ENCODE peak calls at places on chromosomes 12 and 14, in nine cellular contexts. I, G, F, J, A, U, Y, L and H are unnamed samples.

GRCh38 chr12:70828391-70828790 is 92.1 kb downstream of the PTPRR start:
- DNase-seq in I (no peak), G (no peak), F (no peak), J (no peak), A (no peak), U (no peak), Y (peak), L (peak), H (no peak)

GRCh38 chr14:76918176-76918750 is 92.1 kb downstream of the LRRC74A start:
- DNase-seq in I (peak), G (no peak), F (peak), J (peak), A (peak), U (peak), Y (peak), L (no peak), H (no peak)

GRCh38 chr12:11688379-11688778 is 38.9 kb downstream of the ETV6 start:
- DNase-seq in I (no peak), G (no peak), F (no peak), J (no peak), A (no peak), U (no peak), Y (no peak), L (no peak), H (no peak)

GRCh38 chr14:83491091-83491490 is 1957.4 kb upstream of the SEL1L start:
- DNase-seq in I (no peak), G (no peak), F (no peak), J (no peak), A (no peak), U (no peak), Y (no peak), L (no peak), H (no peak)

GRCh38 chr12:113413488-113413939 is 8.7 kb upstream of the SDSL start:
- DNase-seq in I (no peak), G (no peak), F (no peak), J (no peak), A (peak), U (peak), Y (no peak), L (no peak), H (no peak)

GRCh38 chr12:67034110-67034879 is 234.9 kb upstream of the CAND1 start:
- DNase-seq in I (no peak), G (no peak), F (no peak), J (no peak), A (no peak), U (no peak), Y (peak), L (peak), H (no peak)

GRCh38 chr14:105841022-105842009 is 314.9 kb downstream of the TMEM121 start:
- DNase-seq in I (no peak), G (peak), F (no peak), J (no peak), A (no peak), U (no peak), Y (no peak), L (no peak), H (no peak)

GRCh38 chr12:90938451-90938850 is 16.5 kb downstream of the CCER1 start:
- DNase-seq in I (no peak), G (no peak), F (no peak), J (no peak), A (no peak), U (no peak), Y (peak), L (peak), H (no peak)

GRCh38 chr12:110533607-110534006 is 31.5 kb downstream of the RAD9B start:
- DNase-seq in I (no peak), G (no peak), F (no peak), J (no peak), A (no peak), U (no peak), Y (no peak), L (no peak), H (no peak)

GRCh38 chr12:70321182-70321581 is 44.9 kb upstream of the KCNMB4 start:
- DNase-seq in I (no peak), G (no peak), F (no peak), J (no peak), A (no peak), U (no peak), Y (no peak), L (no peak), H (no peak)

GRCh38 chr14:99412122-99413061 is 68.3 kb downstream of the SETD3 start:
- DNase-seq in I (no peak), G (peak), F (no peak), J (no peak), A (no peak), U (no peak), Y (peak), L (no peak), H (no peak)

GRCh38 chr12:88897723-88898122 is 317.5 kb upstream of the KITLG start:
- DNase-seq in I (no peak), G (no peak), F (no peak), J (no peak), A (no peak), U (peak), Y (peak), L (no peak), H (no peak)

GRCh38 chr12:72035625-72036024 is 97.0 kb downstream of the TPH2 start:
- DNase-seq in I (no peak), G (peak), F (no peak), J (no peak), A (no peak), U (no peak), Y (no peak), L (no peak), H (no peak)

GRCh38 chr12:44465139-44465538 is 411.0 kb downstream of the NELL2 start:
- DNase-seq in I (no peak), G (no peak), F (no peak), J (no peak), A (no peak), U (no peak), Y (no peak), L (no peak), H (no peak)
- TF ChIP-seq CTCF in I (peak), G (peak), F (no peak), J (no peak), A (no peak), U (no peak), Y (no peak), L (no peak), H (no peak)

GRCh38 chr12:51819851-51820720 is 28.4 kb downstream of the FIGNL2 start:
- DNase-seq in I (peak), G (no peak), F (no peak), J (peak), A (peak), U (peak), Y (peak), L (no peak), H (no peak)

GRCh38 chr12:51822261-51822616 is 26.3 kb downstream of the FIGNL2 start:
- DNase-seq in I (no peak), G (no peak), F (no peak), J (no peak), A (no peak), U (no peak), Y (no peak), L (no peak), H (no peak)

GRCh38 chr12:51822956-51823355 is 25.6 kb downstream of the FIGNL2 start:
- DNase-seq in I (no peak), G (no peak), F (no peak), J (no peak), A (no peak), U (no peak), Y (no peak), L (no peak), H (no peak)

GRCh38 chr12:51821423-51822260 is 26.9 kb downstream of the FIGNL2 start:
- DNase-seq in I (no peak), G (no peak), F (no peak), J (no peak), A (no peak), U (no peak), Y (no peak), L (no peak), H (no peak)

GRCh38 chr12:51820721-51821422 is 27.6 kb downstream of the FIGNL2 start:
- DNase-seq in I (peak), G (peak), F (no peak), J (peak), A (peak), U (peak), Y (peak), L (no peak), H (no peak)
- TF ChIP-seq CTCF in I (peak), G (peak), F (no peak), J (no peak), A (peak), U (no peak), Y (peak), L (no peak), H (no peak)

GRCh38 chr14:20935303-20935984 is 19.8 kb upstream of the RNASE2 start:
- DNase-seq in I (no peak), G (no peak), F (no peak), J (no peak), A (no peak), U (no peak), Y (no peak), L (no peak), H (no peak)

GRCh38 chr14:20934148-20934762 is 21.0 kb upstream of the RNASE2 start:
- DNase-seq in I (peak), G (peak), F (no peak), J (no peak), A (peak), U (peak), Y (no peak), L (no peak), H (no peak)
- TF ChIP-seq CTCF in I (peak), G (peak), F (peak), J (no peak), A (peak), U (no peak), Y (peak), L (peak), H (no peak)

GRCh38 chr14:96470331-96470730 is 31.9 kb upstream of the PAPOLA start:
- DNase-seq in I (no peak), G (no peak), F (no peak), J (no peak), A (no peak), U (no peak), Y (no peak), L (no peak), H (no peak)
- TF ChIP-seq CTCF in I (no peak), G (no peak), F (no peak), J (no peak), A (no peak), U (no peak), Y (no peak), L (no peak), H (no peak)

GRCh38 chr14:37340353-37340752 is 142.6 kb downstream of the MIPOL1 start:
- DNase-seq in I (no peak), G (no peak), F (no peak), J (no peak), A (no peak), U (no peak), Y (no peak), L (no peak), H (no peak)
- TF ChIP-seq CTCF in I (peak), G (peak), F (no peak), J (no peak), A (no peak), U (no peak), Y (no peak), L (peak), H (no peak)

GRCh38 chr14:94312481-94313246 is 10.5 kb downstream of the SERPINA6 start:
- DNase-seq in I (no peak), G (no peak), F (no peak), J (no peak), A (no peak), U (no peak), Y (no peak), L (peak), H (no peak)
- TF ChIP-seq CTCF in I (no peak), G (no peak), F (no peak), J (no peak), A (no peak), U (no peak), Y (no peak), L (no peak), H (no peak)